ENCODE peak calls at places on chromosomes 5 and 9, in four cellular contexts. K, T, E and Z are unnamed samples.
A peak's percentile ranks its signal among the peaks of the same experiment; 100 is the strongest.

GRCh38 chr5:95835682-95836405 is 13.3 kb upstream of the GLRX start:
- DNase-seq in K (no peak), T (no peak), E (no peak), Z (no peak)

GRCh38 chr9:132006657-132007370 is 72.9 kb downstream of the MED27 start:
- DNase-seq in K (no peak), T (no peak), E (no peak), Z (no peak)

GRCh38 chr5:73591102-73591695 is 25.7 kb downstream of the UTP15 start:
- DNase-seq in K (peak; percentile 35), T (no peak), E (peak; percentile 69), Z (peak; percentile 23)

GRCh38 chr9:6272229-6272597 is 56.0 kb upstream of the TPD52L3 start:
- DNase-seq in K (no peak), T (no peak), E (no peak), Z (no peak)

GRCh38 chr9:126797903-126798302 is 6.9 kb upstream of the ZBTB43 start:
- DNase-seq in K (no peak), T (no peak), E (no peak), Z (no peak)

GRCh38 chr9:96486351-96487029 is 36.5 kb downstream of the HABP4 start:
- DNase-seq in K (no peak), T (no peak), E (peak; percentile 64), Z (no peak)

GRCh38 chr9:83166369-83166768 is 103.4 kb upstream of the RASEF start:
- DNase-seq in K (no peak), T (no peak), E (no peak), Z (no peak)

GRCh38 chr5:179270581-179271300 is 74.5 kb downstream of the ADAMTS2 start:
- DNase-seq in K (no peak), T (no peak), E (no peak), Z (no peak)

GRCh38 chr5:146426853-146427618 is 20.1 kb upstream of the TCERG1 start:
- DNase-seq in K (no peak), T (no peak), E (no peak), Z (no peak)